ENCODE peak calls at places on chromosomes 11 and 22, in six cellular contexts. E is A549, X is MV-4-11, Y is sciatic nerve, V is mesenteric fat pad, K is T-helper 1 cell. D is an unnamed sample.

GRCh38 chr22:38098410-38099249 is 11.9 kb downstream of the BAIAP2L2 start:
- DNase-seq in V (no peak), K (no peak), E (no peak), Y (no peak), X (no peak), D (no peak)

GRCh38 chr22:43777204-43777671 is 34.9 kb downstream of the EFCAB6 start:
- DNase-seq in Y (no peak), X (peak), V (no peak), K (no peak), E (peak), D (no peak)

GRCh38 chr11:71372693-71373657 is 75.2 kb downstream of the DHCR7 start:
- DNase-seq in X (peak), E (peak), Y (no peak), V (no peak), K (no peak), D (peak)

GRCh38 chr11:126419801-126420729 is 64.6 kb downstream of the ST3GAL4 start:
- DNase-seq in Y (no peak), E (no peak), X (peak), V (no peak), K (no peak), D (no peak)

GRCh38 chr11:35635933-35636332 is 17.7 kb downstream of the FJX1 start:
- DNase-seq in V (no peak), E (no peak), Y (no peak), X (no peak), K (no peak), D (no peak)

GRCh38 chr11:3108183-3108721 is 51.0 kb upstream of the CARS1 start:
- DNase-seq in E (no peak), Y (peak), K (no peak), X (no peak), V (peak), D (no peak)

GRCh38 chr11:84106560-84106959 is 820.4 kb upstream of the CCDC90B start:
- DNase-seq in V (no peak), Y (no peak), X (no peak), E (no peak), K (no peak), D (no peak)

GRCh38 chr11:6900327-6900999 is 8.2 kb upstream of the OR2D2 start:
- DNase-seq in E (no peak), K (no peak), X (no peak), Y (no peak), V (no peak), D (no peak)